ENCODE peak calls at places on chromosomes 1 and 21, in four cellular contexts. M, W, L and I are unnamed samples.

GRCh38 chr1:13605159-13605558 is 21.5 kb downstream of the PDPN start:
- DNase-seq in M (no peak), W (no peak), L (no peak), I (no peak)

GRCh38 chr1:85494957-85495266 is 30.0 kb upstream of the DDAH1 start:
- DNase-seq in M (peak), W (no peak), L (peak), I (no peak)

GRCh38 chr21:26366781-26367180 is 196.2 kb upstream of the APP start:
- DNase-seq in M (no peak), W (no peak), L (no peak), I (no peak)

GRCh38 chr1:183318433-183318832 is 99.7 kb downstream of the NMNAT2 start:
- DNase-seq in M (peak), W (peak), L (peak), I (no peak)

GRCh38 chr1:80445021-80445420 is 1355.7 kb upstream of the ADGRL2 start:
- DNase-seq in M (no peak), W (no peak), L (no peak), I (no peak)

GRCh38 chr1:201648066-201648910 is 109.4 kb downstream of the NAV1 start:
- DNase-seq in M (peak), W (peak), L (peak), I (no peak)

GRCh38 chr1:202571719-202572339 is 138.4 kb downstream of the SYT2 start:
- DNase-seq in M (peak), W (no peak), L (no peak), I (no peak)

GRCh38 chr21:19547951-19548635 is 1144.5 kb upstream of the TMPRSS15 start:
- DNase-seq in M (no peak), W (no peak), L (no peak), I (no peak)

GRCh38 chr1:19758227-19758830 is 41.4 kb downstream of the TMCO4 start:
- DNase-seq in M (no peak), W (no peak), L (no peak), I (no peak)

GRCh38 chr1:200294241-200294640 is 115.6 kb downstream of the ZNF281 start:
- DNase-seq in M (no peak), W (no peak), L (no peak), I (no peak)

GRCh38 chr1:27992271-27992670 is 32.5 kb downstream of the XKR8 start:
- DNase-seq in M (peak), W (no peak), L (peak), I (no peak)

GRCh38 chr1:234726359-234726836 is 116.4 kb upstream of the IRF2BP2 start:
- DNase-seq in M (no peak), W (no peak), L (no peak), I (no peak)

GRCh38 chr1:204929487-204930185 is 59.0 kb downstream of the NFASC start:
- DNase-seq in M (no peak), W (no peak), L (no peak), I (no peak)

GRCh38 chr21:46111193-46111571 is 13.3 kb downstream of the COL6A2 start:
- DNase-seq in M (peak), W (no peak), L (peak), I (peak)

GRCh38 chr21:46109251-46110221 is 11.6 kb downstream of the COL6A2 start:
- DNase-seq in M (peak), W (peak), L (peak), I (peak)

GRCh38 chr21:46108827-46109226 is 10.9 kb downstream of the COL6A2 start:
- DNase-seq in M (peak), W (no peak), L (peak), I (no peak)

GRCh38 chr21:46111857-46112730 is 14.2 kb downstream of the COL6A2 start:
- DNase-seq in M (peak), W (peak), L (peak), I (peak)

DNA sequence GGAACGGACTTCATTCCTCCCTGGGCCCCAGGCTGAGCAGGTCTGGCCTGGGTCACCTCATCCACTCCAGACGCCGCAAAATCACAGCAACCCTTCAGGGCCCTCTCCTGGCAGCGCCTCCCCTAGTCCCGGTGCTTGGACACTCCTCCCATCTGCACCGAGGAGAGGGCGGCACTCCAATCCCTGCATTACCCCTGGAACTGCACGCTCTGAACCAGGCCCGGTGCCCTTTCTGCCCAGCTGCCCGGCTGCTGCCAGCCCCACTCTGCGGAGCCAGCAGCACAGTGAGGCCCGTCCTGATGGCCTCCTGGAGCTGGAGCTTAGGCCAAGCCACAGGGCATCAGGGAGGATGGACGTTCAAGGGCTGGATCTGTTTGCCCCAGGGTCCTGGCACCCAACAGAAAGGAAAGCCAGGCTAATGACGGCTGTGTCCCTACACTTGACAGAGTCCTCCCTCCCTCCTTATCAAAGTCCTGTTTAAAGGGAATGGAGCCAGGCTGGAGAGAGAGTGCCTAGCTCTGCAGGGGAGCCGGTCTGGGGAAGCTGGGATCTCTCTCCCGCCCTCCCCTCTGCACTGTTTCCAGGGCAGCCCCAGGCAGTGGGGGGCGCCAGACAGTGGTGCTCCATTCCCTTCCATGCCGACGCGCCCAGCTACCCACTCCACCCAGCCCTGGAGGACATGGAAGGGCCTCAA is 12.7 kb downstream of the COL6A2 start:
- DNase-seq in M (peak), W (peak), L (peak), I (peak)
- TF ChIP-seq CTCF in M (no peak), W (no peak), L (peak), I (no peak)

DNA sequence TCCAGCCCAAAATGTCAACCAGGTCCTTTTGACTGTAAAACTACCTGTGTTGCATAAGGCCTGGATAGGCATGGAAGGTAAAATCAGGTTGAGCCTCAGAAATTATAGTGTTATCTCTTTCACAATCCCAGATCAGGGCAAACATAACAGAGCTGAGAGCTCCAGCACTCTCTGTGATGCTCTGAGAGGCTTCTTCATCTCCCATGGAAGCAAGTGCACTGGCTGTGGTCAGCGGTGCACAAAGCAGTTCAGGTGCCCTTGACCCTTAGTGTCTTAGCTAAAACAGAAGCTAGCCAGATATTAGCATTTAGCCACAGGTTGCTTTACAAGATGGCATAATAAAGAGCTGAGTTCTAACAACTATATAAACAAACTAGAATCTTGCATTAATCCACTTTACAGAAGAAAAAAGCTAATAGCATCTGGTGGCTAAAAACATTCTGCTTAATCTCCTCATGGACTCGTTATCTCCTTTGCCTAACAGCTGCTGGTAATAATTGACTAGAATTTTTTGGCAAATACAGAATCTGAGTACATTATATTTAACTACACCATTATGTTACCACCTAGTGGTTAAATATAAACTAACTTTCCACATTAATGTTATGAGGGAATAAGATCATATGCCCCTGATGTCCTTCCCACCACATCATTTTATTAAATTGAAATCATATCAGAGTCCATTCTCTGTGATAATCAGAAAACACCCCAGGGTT is 25.6 kb upstream of the POGK start:
- DNase-seq in M (no peak), W (no peak), L (no peak), I (no peak)
- TF ChIP-seq CTCF in M (no peak), W (no peak), L (no peak), I (no peak)

DNA sequence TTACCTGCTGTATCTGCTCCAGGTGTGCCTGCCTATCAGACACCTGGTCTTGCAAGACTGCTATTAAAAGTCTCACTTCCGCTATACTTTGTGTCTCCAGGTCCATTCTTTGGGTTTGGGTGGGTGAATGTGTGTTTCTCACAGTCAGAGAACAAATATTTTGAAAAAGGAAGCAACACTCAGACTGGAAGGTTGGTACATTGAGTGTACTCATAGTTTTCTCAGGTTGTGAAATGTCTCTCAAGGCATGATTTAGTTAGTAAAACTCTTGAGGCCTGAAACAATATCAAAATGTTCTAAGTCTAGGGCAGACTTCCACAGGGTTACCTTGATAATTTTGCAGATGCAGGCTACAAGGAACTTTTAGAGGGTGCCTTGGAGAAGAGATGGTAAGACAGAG is 429.9 kb upstream of the ZRANB2 start:
- DNase-seq in M (no peak), W (no peak), L (no peak), I (no peak)
- TF ChIP-seq CTCF in M (no peak), W (no peak), L (no peak), I (no peak)

GRCh38 chr1:216028630-216029029 is 394.6 kb downstream of the USH2A start:
- DNase-seq in M (no peak), W (no peak), L (no peak), I (no peak)

GRCh38 chr1:216032284-216032683 is 391.0 kb downstream of the USH2A start:
- DNase-seq in M (no peak), W (no peak), L (no peak), I (no peak)

GRCh38 chr1:216032977-216033376 is 390.3 kb downstream of the USH2A start:
- DNase-seq in M (no peak), W (no peak), L (no peak), I (no peak)

GRCh38 chr1:216034506-216034905 is 388.7 kb downstream of the USH2A start:
- DNase-seq in M (no peak), W (no peak), L (no peak), I (no peak)
- TF ChIP-seq CTCF in M (no peak), W (no peak), L (no peak), I (no peak)

GRCh38 chr1:17635811-17636210 is 96.3 kb downstream of the ARHGEF10L start:
- DNase-seq in M (peak), W (no peak), L (peak), I (no peak)
- TF ChIP-seq CTCF in M (no peak), W (no peak), L (no peak), I (no peak)